ENCODE peak calls at places on chromosomes 1 and 21, in seven cellular contexts. Z is A549, W is neural progenitor cell, E is AG04450, V is left lung, Q is endodermal cell, K is MM.1S. O is an unnamed sample.
A peak's percentile ranks its signal among the peaks of the same experiment; 100 is the strongest.

GRCh38 chr1:155255243-155256100 is at the start of gene ENTREP3:
- DNase-seq in E (no peak), V (peak; percentile 91), Z (peak; percentile 77), Q (peak; percentile 96), K (peak; percentile 78), W (peak; percentile 95), O (peak; percentile 93)

GRCh38 chr1:67831850-67832513 is 1.3 kb downstream of the GNG12 start:
- DNase-seq in V (peak; percentile 60), K (no peak), Q (peak; percentile 66), E (no peak), W (peak; percentile 55), Z (peak; percentile 81), O (peak; percentile 76)

GRCh38 chr1:110120960-110121561 is 8.8 kb downstream of the UBL4B start:
- DNase-seq in K (no peak), W (no peak), Q (no peak), E (no peak), V (no peak), Z (no peak), O (no peak)

GRCh38 chr1:67764674-67765073 is 68.6 kb downstream of the GNG12 start:
- DNase-seq in V (no peak), Z (no peak), E (no peak), K (no peak), Q (no peak), W (no peak), O (no peak)

GRCh38 chr1:90761781-90762589 is 44.9 kb upstream of the BARHL2 start:
- DNase-seq in K (no peak), Z (no peak), V (no peak), Q (peak; percentile 84), W (no peak), E (no peak), O (no peak)

GRCh38 chr1:4273747-4274146 is 373.7 kb upstream of the C1orf174 start:
- DNase-seq in Z (no peak), W (peak; percentile 15), Q (no peak), E (no peak), V (no peak), K (no peak), O (no peak)

GRCh38 chr21:45706299-45706698 is 62.8 kb downstream of the PCBP3 start:
- DNase-seq in Z (no peak), E (no peak), V (no peak), K (no peak), Q (no peak), W (no peak), O (no peak)

GRCh38 chr1:14850563-14850962 is 252.1 kb downstream of the KAZN start:
- DNase-seq in W (no peak), Z (peak; percentile 9), K (peak; percentile 59), V (no peak), E (no peak), Q (peak; percentile 64), O (no peak)

GRCh38 chr1:210236840-210237409 is 4.3 kb downstream of the SERTAD4 start:
- DNase-seq in E (no peak), Z (no peak), W (peak; percentile 23), K (no peak), V (no peak), Q (peak; percentile 62), O (no peak)

GRCh38 chr1:93672069-93672468 is 9.6 kb downstream of the BCAR3 start:
- DNase-seq in Z (peak; percentile 83), K (no peak), V (peak; percentile 77), Q (no peak), W (no peak), E (no peak), O (peak; percentile 78)

DNA sequence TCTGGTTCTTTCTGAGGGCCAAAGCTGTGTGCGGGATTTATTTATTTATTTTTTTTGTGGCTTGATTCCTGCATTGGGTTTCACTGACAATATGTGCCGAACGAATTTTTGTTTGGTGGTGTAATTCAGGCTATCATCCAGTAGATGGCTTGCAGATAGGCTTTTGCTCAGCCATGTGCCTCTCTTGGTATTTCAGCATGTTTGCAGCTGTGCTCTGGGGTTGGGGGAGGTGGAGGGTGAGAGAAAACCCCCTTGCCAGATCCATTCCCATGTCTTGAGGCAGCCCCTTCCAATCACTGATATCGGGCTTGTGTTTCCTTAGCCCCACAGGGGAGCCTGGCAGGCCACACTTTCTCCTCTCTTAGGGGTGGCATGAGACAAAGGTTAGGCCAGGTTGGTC is 302.4 kb downstream of the PTGER3 start:
- DNase-seq in W (peak; percentile 51), V (no peak), E (no peak), Q (peak; percentile 66), Z (no peak), K (peak; percentile 40), O (no peak)
- H3K9me3 ChIP-seq in W (peaks cover 4% of the 10 kb centered on the region), V (peaks cover 54% of the 10 kb centered on the region), E (no peaks in the 10 kb centered on the region), Q (peaks cover 28% of the 10 kb centered on the region), Z (no peaks in the 10 kb centered on the region), K (no peaks in the 10 kb centered on the region), O (no peaks in the 10 kb centered on the region)

GRCh38 chr21:23936224-23936623 is 1671.1 kb downstream of the MRPL39 start:
- DNase-seq in V (no peak), K (peak; percentile 27), Q (peak; percentile 63), W (peak; percentile 5), Z (peak; percentile 0), E (peak; percentile 27), O (peak; percentile 59)
- TF ChIP-seq CTCF in V (no peak), K (peak; percentile 66), Q (peak; percentile 67), W (peak; percentile 36), Z (no peak), E (peak; percentile 83), O (peak; percentile 39)

DNA sequence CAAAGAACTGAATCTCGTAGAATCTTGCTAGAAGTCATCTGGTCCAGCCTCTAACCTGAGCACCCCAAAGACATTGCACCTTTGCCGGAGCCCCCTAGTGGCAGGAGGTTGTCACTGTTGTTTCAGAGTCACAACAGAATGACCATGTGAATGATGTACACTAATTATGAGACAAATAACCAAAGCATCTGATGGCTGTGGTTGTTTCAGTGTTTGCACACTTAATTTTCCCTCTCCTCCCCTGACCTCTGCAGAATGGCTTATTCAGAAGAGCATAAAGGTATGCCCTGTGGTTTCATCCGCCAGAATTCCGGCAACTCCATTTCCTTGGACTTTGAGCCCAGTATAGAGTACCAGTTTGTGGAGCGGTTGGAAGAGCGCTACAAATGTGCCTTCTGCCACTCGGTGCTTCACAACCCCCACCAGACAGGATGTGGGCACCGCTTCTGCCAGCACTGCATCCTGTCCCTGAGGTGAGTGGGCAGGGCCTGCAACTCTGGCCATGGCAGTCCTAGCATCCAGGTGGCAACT is 26.4 kb downstream of the TRAF5 start:
- DNase-seq in V (peak; percentile 44), Z (peak; percentile 45), K (peak; percentile 75), E (no peak), Q (peak; percentile 84), W (peak; percentile 39), O (peak; percentile 42)
- H3K9me3 ChIP-seq in V (no peaks in the 10 kb centered on the region), Z (peaks cover 11% of the 10 kb centered on the region), K (no peaks in the 10 kb centered on the region), E (no peaks in the 10 kb centered on the region), Q (peaks cover 22% of the 10 kb centered on the region), W (no peaks in the 10 kb centered on the region), O (no peaks in the 10 kb centered on the region)

GRCh38 chr1:50080904-50081586 is 27.7 kb upstream of the ELAVL4 start:
- DNase-seq in E (no peak), W (no peak), K (peak; percentile 51), V (no peak), Q (peak; percentile 55), Z (peak; percentile 6), O (peak; percentile 25)
- TF ChIP-seq CTCF in E (no peak), W (no peak), K (peak; percentile 57), V (no peak), Q (peak; percentile 83), Z (peak; percentile 12), O (peak; percentile 20)

DNA sequence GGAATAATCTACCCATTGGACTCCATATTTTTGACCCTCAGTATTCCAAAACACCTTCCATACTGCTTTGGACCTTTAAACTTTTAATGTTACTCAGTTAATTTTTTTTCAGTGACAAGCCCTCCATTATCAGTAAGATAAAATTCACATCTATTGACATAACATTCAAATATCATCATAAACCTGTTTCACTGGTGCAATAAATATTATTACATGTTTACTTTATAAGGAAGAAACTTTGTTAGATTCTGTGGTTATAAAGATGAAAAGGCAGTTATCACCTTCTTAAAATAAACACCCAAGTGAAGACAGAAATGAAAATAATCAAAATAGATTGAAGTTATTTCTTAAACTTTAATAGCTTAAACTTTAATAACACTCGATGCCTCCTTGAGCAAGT is 758.5 kb upstream of the ADGRL2 start:
- DNase-seq in Q (no peak), E (no peak), W (no peak), K (no peak), Z (no peak), V (no peak), O (no peak)
- H3K9me3 ChIP-seq in Q (no peaks in the 10 kb centered on the region), E (no peaks in the 10 kb centered on the region), W (no peaks in the 10 kb centered on the region), K (no peaks in the 10 kb centered on the region), Z (no peaks in the 10 kb centered on the region), V (no peaks in the 10 kb centered on the region), O (no peaks in the 10 kb centered on the region)

GRCh38 chr1:13807213-13807612 is 107.2 kb downstream of the PRDM2 start:
- DNase-seq in W (peak; percentile 75), V (no peak), K (no peak), Z (peak; percentile 22), E (no peak), Q (peak; percentile 89), O (peak; percentile 57)
- TF ChIP-seq CTCF in W (peak; percentile 73), V (no peak), K (no peak), Z (no peak), E (peak; percentile 54), Q (peak; percentile 80), O (peak; percentile 12)